ENCODE peak calls at places on chromosomes 3 and 15, in four cellular contexts. B, J, V and I are unnamed samples.

GRCh38 chr15:88653200-88654064 is 14.6 kb downstream of the ISG20 start:
- DNase-seq in B (no peak), J (no peak), V (no peak), I (no peak)

GRCh38 chr15:43527016-43527801 is 9.8 kb downstream of the MAP1A start:
- DNase-seq in B (no peak), J (peak; percentile 80), V (no peak), I (no peak)

GRCh38 chr3:5917932-5918331 is 730.4 kb downstream of the EDEM1 start:
- DNase-seq in B (no peak), J (no peak), V (no peak), I (no peak)

GRCh38 chr3:33103480-33103879 is 6.5 kb upstream of the GLB1 start:
- DNase-seq in B (no peak), J (no peak), V (no peak), I (no peak)

GRCh38 chr15:28873585-28874139 is 12.1 kb upstream of the APBA2 start:
- DNase-seq in B (no peak), J (no peak), V (no peak), I (no peak)

GRCh38 chr3:34106879-34107278 is 308.4 kb downstream of the PDCD6IP start:
- DNase-seq in B (no peak), J (no peak), V (peak; percentile 25), I (peak; percentile 19)

GRCh38 chr15:93109370-93110105 is 20.5 kb upstream of the RGMA start:
- DNase-seq in B (no peak), J (no peak), V (no peak), I (no peak)

GRCh38 chr3:183807329-183807728 is 18.0 kb downstream of the MAP6D1 start:
- DNase-seq in B (no peak), J (no peak), V (no peak), I (no peak)

GRCh38 chr3:183577336-183577735 is 21.8 kb upstream of the KLHL6 start:
- DNase-seq in B (no peak), J (no peak), V (no peak), I (no peak)

GRCh38 chr3:187448674-187449073 is 80.5 kb downstream of the RTP4 start:
- DNase-seq in B (no peak), J (no peak), V (no peak), I (no peak)

GRCh38 chr3:61236556-61236955 is 14.7 kb downstream of the FHIT start:
- DNase-seq in B (no peak), J (no peak), V (no peak), I (peak; percentile 29)

GRCh38 chr3:149971403-149972075 is 844 bp upstream of the PFN2 start:
- DNase-seq in B (peak; percentile 26), J (peak; percentile 90), V (peak; percentile 58), I (no peak)
- TF ChIP-seq POLR2A in B (no peak), J (no peak), V (no peak), I (no peak)

DNA sequence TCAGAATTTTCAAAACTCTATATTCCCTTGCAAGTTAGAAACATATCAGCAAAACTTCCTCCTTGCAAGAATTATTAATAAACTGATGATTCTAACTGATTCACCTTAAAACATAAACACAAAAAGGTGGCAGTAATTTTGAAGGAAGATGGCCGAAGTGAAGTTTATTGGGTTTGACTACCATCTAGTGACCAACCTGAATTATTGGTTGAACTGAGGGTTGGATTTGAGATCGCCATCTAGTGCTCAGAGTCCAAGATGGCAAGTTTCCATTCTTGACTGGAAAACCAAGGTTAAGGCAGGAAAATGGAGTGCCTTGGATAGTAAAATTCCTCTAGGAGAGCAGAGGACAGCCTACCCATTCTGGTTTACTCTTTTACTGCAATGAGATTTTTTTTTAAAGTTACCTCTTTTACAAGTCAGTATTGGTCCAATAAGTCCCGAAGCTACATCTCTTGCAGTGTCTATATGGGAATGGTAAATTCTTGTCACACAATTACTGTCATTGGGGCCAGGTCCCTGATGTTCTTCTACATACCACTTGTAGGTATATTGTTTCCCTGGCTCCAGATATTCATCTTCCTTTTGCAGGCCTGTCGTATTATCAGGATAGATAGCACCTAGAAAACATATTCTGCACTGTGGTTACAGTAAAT is 51.6 kb upstream of the CP start:
- DNase-seq in B (no peak), J (no peak), V (peak; percentile 40), I (peak; percentile 76)
- TF ChIP-seq POLR2A in B (no peak), J (no peak), V (no peak), I (no peak)

GRCh38 chr3:157086053-157086761 is 73.7 kb downstream of the CCNL1 start:
- DNase-seq in B (no peak), J (no peak), V (no peak), I (no peak)
- TF ChIP-seq POLR2A in B (no peak), J (no peak), V (no peak), I (no peak)

DNA sequence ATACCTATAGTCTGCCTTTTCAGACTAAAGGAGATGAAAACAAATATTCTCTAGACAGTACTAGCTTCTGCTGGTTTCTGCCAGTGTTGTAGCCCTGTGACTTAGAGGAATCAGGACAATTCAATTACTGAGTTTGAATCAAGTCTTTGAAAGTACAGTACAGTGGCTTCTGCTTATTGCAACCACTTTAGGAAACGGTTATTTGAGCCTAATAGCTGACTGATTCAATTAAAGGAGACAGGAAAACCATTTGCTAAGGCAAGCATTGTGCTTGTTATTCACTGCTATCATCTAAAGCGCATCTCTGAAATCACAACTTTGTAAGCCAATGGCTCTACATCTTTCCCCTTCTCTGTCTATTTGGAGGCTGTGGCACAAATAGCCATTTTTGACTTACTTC is 90.1 kb upstream of the ARL6 start:
- DNase-seq in B (no peak), J (no peak), V (no peak), I (no peak)
- TF ChIP-seq POLR2A in B (no peak), J (no peak), V (no peak), I (no peak)

DNA sequence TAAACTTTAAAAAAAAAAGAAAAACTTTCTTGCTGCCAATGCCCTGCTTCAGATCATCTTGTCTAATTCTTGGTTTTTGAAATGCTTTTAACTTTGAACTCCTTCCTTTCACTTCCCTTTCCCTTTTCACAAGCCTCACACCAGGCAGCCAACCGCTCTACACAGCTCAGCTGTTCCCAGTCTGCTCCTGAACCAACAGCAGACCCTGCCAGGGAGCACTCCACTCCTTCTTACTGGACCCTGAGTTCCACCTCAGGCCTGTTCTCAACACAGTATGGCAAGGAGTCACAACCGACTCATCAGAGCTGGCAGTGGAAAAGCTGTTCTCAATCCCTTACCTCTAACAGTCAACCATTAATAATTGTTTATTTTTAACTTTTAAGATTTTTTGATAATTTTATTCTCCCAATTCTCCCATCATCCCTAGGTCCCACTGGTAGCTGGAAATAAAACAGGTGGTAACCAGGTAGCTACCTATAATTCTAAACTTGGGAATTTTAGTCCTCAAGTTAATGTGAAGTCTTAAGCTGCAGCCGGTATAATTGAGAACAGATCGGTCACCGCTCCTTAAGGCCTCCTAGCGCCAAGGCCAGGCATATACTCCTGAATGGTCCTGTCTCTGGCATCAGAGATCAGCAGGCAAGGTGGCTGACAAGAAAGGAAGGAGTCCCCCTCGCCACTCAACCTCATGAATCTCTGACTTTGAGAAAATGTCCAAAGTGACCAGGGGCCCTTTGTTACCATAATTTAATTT is 43.9 kb downstream of the BOC start:
- DNase-seq in B (no peak), J (no peak), V (no peak), I (no peak)
- TF ChIP-seq POLR2A in B (no peak), J (no peak), V (no peak), I (no peak)

GRCh38 chr15:40594429-40594836 is 384 bp downstream of the KNL1 start:
- DNase-seq in B (no peak), J (no peak), V (peak; percentile 64), I (peak; percentile 83)

GRCh38 chr15:40595219-40595618 is 1.2 kb downstream of the KNL1 start:
- DNase-seq in B (no peak), J (no peak), V (no peak), I (peak; percentile 51)

GRCh38 chr15:40595773-40596172 is 1.7 kb downstream of the KNL1 start:
- DNase-seq in B (no peak), J (no peak), V (no peak), I (no peak)

GRCh38 chr15:40593130-40593529 is 919 bp upstream of the KNL1 start:
- DNase-seq in B (no peak), J (no peak), V (no peak), I (peak; percentile 65)

GRCh38 chr15:40593588-40594428 is at the start of gene KNL1:
- DNase-seq in B (peak; percentile 85), J (peak; percentile 97), V (peak; percentile 94), I (peak; percentile 98)
- TF ChIP-seq POLR2A in B (no peak), J (no peak), V (no peak), I (peak; percentile 93)

GRCh38 chr15:64522226-64522823 is 61.9 kb downstream of the ZNF609 start:
- DNase-seq in B (no peak), J (no peak), V (no peak), I (no peak)

GRCh38 chr15:64519897-64520296 is 59.5 kb downstream of the ZNF609 start:
- DNase-seq in B (no peak), J (no peak), V (no peak), I (no peak)

GRCh38 chr15:64521726-64522164 is 61.4 kb downstream of the ZNF609 start:
- DNase-seq in B (no peak), J (no peak), V (no peak), I (peak; percentile 78)

GRCh38 chr15:64523240-64523639 is 62.9 kb downstream of the ZNF609 start:
- DNase-seq in B (no peak), J (no peak), V (no peak), I (no peak)

DNA sequence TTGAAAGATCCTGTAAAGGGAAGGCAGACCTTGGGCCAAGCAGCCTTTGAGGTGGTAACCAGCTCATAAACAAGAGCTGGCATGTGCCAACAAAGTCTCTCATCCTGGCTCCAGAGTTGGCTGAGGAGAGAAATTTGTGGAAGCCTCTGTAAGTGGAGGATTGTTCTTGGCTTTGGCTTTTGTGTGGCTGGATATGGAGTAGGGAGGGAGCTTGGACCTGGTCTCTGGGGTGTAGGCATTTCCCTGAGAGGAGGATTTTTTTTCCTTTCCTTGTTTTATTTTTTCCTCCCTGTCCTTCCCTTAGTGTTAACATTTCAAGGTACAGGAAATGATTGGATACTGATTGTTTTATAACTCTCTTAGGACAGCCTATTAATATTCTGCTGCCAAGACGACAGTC is 60.8 kb downstream of the ZNF609 start:
- DNase-seq in B (no peak), J (no peak), V (no peak), I (no peak)
- TF ChIP-seq POLR2A in B (no peak), J (no peak), V (no peak), I (no peak)